ENCODE peak calls at places on chromosomes 16 and 17, in ten cellular contexts. U is heart right ventricle, R is aorta, O is osteoblast, N is transverse colon, Q is stomach, A is left ventricle myocardium inferior, Z is endothelial cell of umbilical vein, I is ascending aorta, K is testis. M is an unnamed sample. For H3K4me1, the result is how much of the 10 kb centered on the place peaks cover.

GRCh38 chr17:80899402-80900268 is 92.0 kb upstream of the CHMP6 start:
- DNase-seq in U (no peak), Z (peak), Q (peak), K (no peak), I (no peak), N (peak), R (no peak), A (no peak), O (peak), M (peak)

GRCh38 chr16:11052080-11052808 is 107.9 kb downstream of the CLEC16A start:
- DNase-seq in R (no peak), O (no peak), Q (no peak), I (no peak), U (no peak), N (peak), K (no peak), A (no peak), Z (no peak), M (peak)

GRCh38 chr17:27666831-27667560 is 36.0 kb downstream of the LGALS9 start:
- DNase-seq in R (no peak), N (no peak), A (no peak), O (peak), Q (no peak), U (no peak), Z (no peak), I (no peak), K (no peak), M (no peak)

GRCh38 chr17:36824678-36825091 is 112.6 kb upstream of the LHX1 start:
- DNase-seq in K (no peak), R (no peak), U (no peak), N (no peak), I (no peak), A (no peak), Q (no peak), Z (no peak), O (no peak), M (no peak)

GRCh38 chr16:89958068-89958467 is 9.5 kb downstream of the DEF8 start:
- DNase-seq in U (peak), K (peak), Z (peak), I (no peak), A (peak), N (no peak), R (no peak), Q (no peak), O (peak), M (no peak)

GRCh38 chr17:66930933-66931332 is 33.6 kb upstream of the CACNG4 start:
- DNase-seq in O (no peak), A (no peak), I (no peak), R (no peak), U (no peak), K (peak), Q (no peak), Z (no peak), N (no peak), M (peak)

GRCh38 chr17:45812102-45812501 is 28.0 kb downstream of the CRHR1 start:
- DNase-seq in K (no peak), Q (no peak), R (no peak), A (no peak), I (no peak), N (no peak), U (no peak), Z (no peak), O (no peak), M (peak)

GRCh38 chr16:82633964-82634600 is 7.3 kb downstream of the CDH13 start:
- DNase-seq in Q (no peak), R (peak), I (no peak), K (no peak), A (no peak), O (peak), N (peak), U (peak), Z (peak), M (no peak)

GRCh38 chr16:81562174-81562849 is 117.7 kb downstream of the CMIP start:
- DNase-seq in R (no peak), Z (peak), N (no peak), U (no peak), Q (no peak), K (no peak), A (no peak), O (peak), I (no peak), M (no peak)

GRCh38 chr16:76756423-76756822 is 434.6 kb upstream of the MON1B start:
- DNase-seq in Q (no peak), K (no peak), U (no peak), N (no peak), I (no peak), R (no peak), A (no peak), Z (no peak), O (no peak), M (no peak)

GRCh38 chr16:63289834-63290460 is 1253.7 kb upstream of the CDH8 start:
- DNase-seq in Q (peak), K (peak), U (no peak), Z (peak), A (no peak), O (peak), N (peak), R (no peak), I (no peak), M (peak)

GRCh38 chr16:48810436-48810802 is 200.4 kb upstream of the N4BP1 start:
- DNase-seq in O (no peak), N (no peak), K (no peak), I (no peak), R (no peak), U (no peak), Z (no peak), Q (no peak), A (no peak), M (no peak)

GRCh38 chr17:67608691-67609090 is 109.0 kb upstream of the NOL11 start:
- DNase-seq in Q (no peak), A (no peak), K (no peak), N (no peak), I (no peak), U (no peak), O (peak), Z (peak), R (no peak), M (no peak)

GRCh38 chr16:86483-86952 is 8.5 kb downstream of the MPG start:
- DNase-seq in R (no peak), Q (no peak), Z (no peak), I (no peak), K (no peak), O (peak), U (no peak), A (no peak), N (no peak), M (no peak)

GRCh38 chr17:66549731-66550207 is 247.4 kb downstream of the PRKCA start:
- DNase-seq in Q (no peak), A (no peak), N (no peak), R (no peak), O (peak), U (no peak), Z (peak), K (no peak), I (no peak), M (no peak)

GRCh38 chr16:53504665-53505064 is 1.7 kb upstream of the AKTIP start:
- DNase-seq in U (no peak), N (no peak), Z (peak), I (no peak), Q (no peak), K (no peak), R (no peak), O (no peak), A (no peak), M (peak)

GRCh38 chr17:44417553-44417952 is 28.1 kb upstream of the ITGA2B start:
- DNase-seq in O (peak), I (no peak), Q (no peak), K (no peak), R (no peak), N (no peak), Z (peak), A (no peak), U (no peak), M (no peak)

GRCh38 chr16:75618782-75619181 is 4.3 kb downstream of the ADAT1 start:
- DNase-seq in N (no peak), A (no peak), Q (no peak), O (no peak), R (no peak), K (no peak), U (no peak), Z (no peak), I (no peak), M (no peak)

GRCh38 chr17:55420776-55421178 is 858 bp downstream of the MMD start:
- DNase-seq in R (peak), I (no peak), Z (no peak), O (peak), K (peak), U (peak), Q (peak), N (peak), A (peak), M (peak)

GRCh38 chr16:593406-593805 is 3.5 kb downstream of the RAB40C start:
- DNase-seq in A (no peak), Q (peak), O (peak), R (no peak), Z (no peak), U (no peak), K (no peak), I (no peak), N (peak), M (peak)

GRCh38 chr17:78197147-78197830 is 10.1 kb downstream of the AFMID start:
- DNase-seq in Q (no peak), O (peak), Z (no peak), I (no peak), R (no peak), U (no peak), K (no peak), A (peak), N (no peak), M (no peak)

GRCh38 chr17:6166492-6167179 is 96.5 kb downstream of the WSCD1 start:
- DNase-seq in Z (peak), Q (no peak), O (no peak), I (no peak), U (no peak), A (no peak), K (no peak), R (no peak), N (no peak), M (no peak)

GRCh38 chr16:49213594-49213993 is 68.0 kb downstream of the CBLN1 start:
- DNase-seq in I (no peak), O (no peak), Q (no peak), A (no peak), R (no peak), U (no peak), Z (no peak), N (no peak), K (no peak), M (no peak)

GRCh38 chr17:36590082-36590481 is 1.6 kb upstream of the DHRS11 start:
- DNase-seq in O (no peak), U (no peak), N (no peak), Q (no peak), Z (no peak), R (no peak), A (no peak), I (no peak), K (no peak), M (peak)

GRCh38 chr16:78478267-78478821 is 378.9 kb downstream of the WWOX start:
- DNase-seq in U (no peak), A (no peak), O (no peak), R (no peak), Z (no peak), K (no peak), Q (no peak), I (no peak), N (no peak), M (no peak)

GRCh38 chr17:75325827-75326586 is 36.8 kb upstream of the SLC25A19 start:
- DNase-seq in I (no peak), U (no peak), N (no peak), R (no peak), Z (peak), Q (no peak), A (no peak), K (no peak), O (peak), M (no peak)

GRCh38 chr16:86568677-86569623 is 2.3 kb downstream of the FOXC2 start:
- DNase-seq in O (peak), I (no peak), Q (no peak), N (no peak), Z (peak), R (no peak), K (no peak), U (no peak), A (no peak), M (no peak)

GRCh38 chr16:64363039-64363438 is 758.8 kb downstream of the CDH11 start:
- DNase-seq in U (no peak), Z (no peak), N (no peak), A (no peak), R (no peak), O (no peak), I (no peak), Q (no peak), K (no peak), M (no peak)

GRCh38 chr16:1953734-1954133 is 755 bp downstream of the RPL3L start:
- DNase-seq in N (no peak), A (no peak), U (no peak), O (peak), Q (no peak), Z (no peak), I (no peak), R (peak), K (no peak), M (no peak)

GRCh38 chr16:68377221-68377620 is 66.4 kb downstream of the PRMT7 start:
- DNase-seq in A (no peak), U (no peak), R (no peak), N (no peak), Q (no peak), O (no peak), Z (no peak), I (no peak), K (no peak), M (no peak)

GRCh38 chr16:68374961-68375660 is 64.3 kb downstream of the PRMT7 start:
- DNase-seq in Z (no peak), Q (no peak), R (no peak), O (peak), I (no peak), A (no peak), U (no peak), K (no peak), N (no peak), M (no peak)

GRCh38 chr16:68374251-68374805 is 63.5 kb downstream of the PRMT7 start:
- DNase-seq in R (no peak), N (no peak), O (peak), Q (no peak), Z (no peak), A (no peak), U (no peak), I (no peak), K (no peak), M (peak)

GRCh38 chr16:68376590-68376989 is 65.8 kb downstream of the PRMT7 start:
- DNase-seq in R (no peak), A (no peak), Q (no peak), K (no peak), O (peak), N (no peak), U (no peak), I (no peak), Z (no peak), M (no peak)

GRCh38 chr16:68375801-68376536 is 65.2 kb downstream of the PRMT7 start:
- DNase-seq in O (peak), K (no peak), N (no peak), U (no peak), A (no peak), Z (no peak), R (no peak), I (no peak), Q (no peak), M (no peak)
- H3K4me1 ChIP-seq in O (under half), K (under half), N (under half), U (under half), A (under half), Z (under half), R (under half), I (under half), Q (under half), M (under half)

DNA sequence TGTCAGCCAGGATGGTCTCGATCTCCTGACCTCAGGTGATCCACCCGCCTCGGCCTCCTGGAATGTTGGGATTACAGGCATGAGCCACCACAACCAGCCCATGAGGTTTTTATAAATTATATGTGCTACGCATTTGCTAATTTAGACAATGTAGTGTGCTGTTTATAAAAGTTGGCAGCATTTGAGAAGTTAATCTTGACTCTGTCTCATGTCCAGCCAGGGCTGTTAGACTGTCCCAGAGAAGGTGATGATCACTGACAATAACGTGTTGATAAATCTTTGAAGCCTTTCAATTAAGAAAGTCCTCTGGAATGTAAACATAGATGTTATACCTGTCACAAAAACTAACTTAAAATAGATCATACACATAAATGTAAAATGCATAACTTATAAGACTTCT is 82.0 kb downstream of the PPM1E start:
- DNase-seq in U (no peak), I (no peak), R (no peak), A (no peak), K (no peak), N (no peak), Z (no peak), Q (no peak), O (no peak), M (no peak)
- H3K4me3 ChIP-seq in U (no peak), I (no peak), R (no peak), A (no peak), K (no peak), N (no peak), Z (no peak), Q (no peak), O (no peak), M (no peak)

DNA sequence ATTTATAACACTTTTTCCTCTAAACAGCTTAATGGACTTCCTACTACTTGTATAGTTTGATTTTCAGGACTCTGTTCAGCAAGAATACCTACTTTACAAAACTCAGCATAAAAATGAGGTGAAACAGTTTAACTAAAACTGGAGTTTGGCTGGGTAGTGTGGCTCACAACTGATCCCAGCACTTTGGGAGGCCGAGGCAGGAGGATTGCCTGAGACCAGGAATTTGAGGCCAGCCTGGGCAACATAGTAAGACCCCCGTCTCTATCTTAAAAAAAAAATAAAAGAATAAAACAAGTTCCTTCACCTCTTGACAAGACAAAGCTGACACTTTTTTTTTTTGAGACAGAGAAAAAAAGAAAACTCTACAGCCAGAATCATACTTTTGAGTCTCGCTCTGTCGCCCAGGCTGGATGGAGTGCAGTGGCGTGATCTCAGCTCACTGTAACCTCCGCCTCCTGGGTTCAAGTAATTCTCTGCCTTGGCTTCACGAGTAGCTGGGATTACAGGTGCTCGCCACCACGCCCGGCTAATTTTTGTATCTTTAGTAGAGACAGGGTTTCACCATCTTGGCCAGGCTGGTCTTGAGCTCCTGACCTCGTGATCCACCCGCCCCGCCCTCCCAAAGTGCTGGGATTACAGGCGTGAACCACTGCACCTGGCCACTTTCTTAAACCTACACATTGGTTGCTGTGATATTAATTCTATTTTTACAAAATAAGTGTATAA is 2.6 kb downstream of the PDF start:
- DNase-seq in O (no peak), A (no peak), I (no peak), K (no peak), U (no peak), Q (no peak), R (peak), Z (no peak), N (no peak), M (no peak)
- H3K27ac ChIP-seq in O (no peak), A (no peak), I (no peak), K (no peak), U (no peak), Q (no peak), R (no peak), Z (no peak), N (peak), M (no peak)

DNA sequence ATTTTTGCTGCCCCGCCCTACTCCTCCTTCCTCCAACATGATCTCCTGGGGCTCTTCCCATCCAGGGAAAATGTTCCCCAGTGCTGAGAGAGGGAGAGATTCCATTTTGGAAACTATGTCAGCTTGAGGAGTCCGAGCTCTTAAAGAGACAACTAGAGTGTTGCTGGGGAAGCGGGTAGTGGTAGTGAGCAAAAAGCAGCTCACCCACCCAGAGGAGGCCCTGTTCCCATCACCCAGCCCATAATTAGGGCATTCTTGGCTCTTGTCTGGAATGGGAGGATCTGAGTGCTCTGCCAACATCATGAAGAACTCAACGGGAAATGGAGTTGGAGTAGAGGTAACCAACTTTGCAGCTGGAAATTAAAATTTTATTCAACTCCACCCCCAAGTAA is 9.1 kb upstream of the MSL1 start:
- DNase-seq in N (no peak), R (no peak), I (no peak), K (no peak), Q (no peak), U (no peak), O (peak), A (no peak), Z (no peak), M (no peak)
- H3K4me1 ChIP-seq in N (half or more), R (under half), I (under half), K (half or more), Q (half or more), U (half or more), O (half or more), A (half or more), Z (half or more), M (under half)

GRCh38 chr16:30893082-30893743 is 664 bp downstream of the BCL7C start:
- DNase-seq in N (no peak), I (no peak), A (no peak), K (no peak), Z (no peak), Q (no peak), U (peak), O (peak), R (peak), M (no peak)

GRCh38 chr16:30895592-30896202 is 717 bp upstream of the CTF1 start:
- DNase-seq in N (no peak), O (peak), K (no peak), R (no peak), A (no peak), Q (no peak), U (no peak), Z (no peak), I (no peak), M (no peak)

GRCh38 chr16:30896203-30896889 is at the start of gene CTF1:
- DNase-seq in O (peak), K (peak), I (peak), U (peak), Q (peak), A (peak), N (peak), R (peak), Z (peak), M (no peak)

GRCh38 chr16:30893744-30894539 is at the start of gene BCL7C:
- DNase-seq in I (peak), U (peak), Z (peak), R (peak), A (peak), Q (peak), N (peak), K (peak), O (peak), M (peak)

GRCh38 chr16:30894540-30895368 is 877 bp upstream of the BCL7C start:
- DNase-seq in N (no peak), R (no peak), I (no peak), A (no peak), Z (no peak), Q (no peak), U (no peak), K (no peak), O (peak), M (no peak)
- H3K4me3 ChIP-seq in N (peak), R (no peak), I (peak), A (peak), Z (no peak), Q (peak), U (peak), K (peak), O (peak), M (no peak)

GRCh38 chr17:28747046-28747691 is 3.4 kb downstream of the TRAF4 start:
- DNase-seq in R (peak), K (no peak), O (no peak), U (no peak), I (no peak), N (peak), Q (peak), A (no peak), Z (peak), M (peak)

GRCh38 chr17:28747801-28748750 is 4.3 kb downstream of the TRAF4 start:
- DNase-seq in N (no peak), O (peak), R (peak), Q (no peak), K (no peak), I (no peak), U (no peak), Z (no peak), A (no peak), M (no peak)

GRCh38 chr17:28745777-28746473 is 2.1 kb downstream of the TRAF4 start:
- DNase-seq in I (no peak), R (peak), O (peak), A (no peak), U (no peak), Q (peak), K (no peak), Z (no peak), N (peak), M (peak)

GRCh38 chr17:28745052-28745776 is 1.4 kb downstream of the TRAF4 start:
- DNase-seq in U (no peak), Q (peak), Z (peak), R (peak), K (peak), I (no peak), O (peak), A (no peak), N (peak), M (peak)

GRCh38 chr17:28746611-28747045 is 2.8 kb downstream of the TRAF4 start:
- DNase-seq in O (peak), K (no peak), Z (peak), U (no peak), A (no peak), R (peak), N (peak), I (no peak), Q (peak), M (peak)
- H3K27ac ChIP-seq in O (peak), K (peak), Z (peak), U (no peak), A (peak), R (peak), N (peak), I (peak), Q (peak), M (peak)

M was measured in small intestine.